ENCODE peak calls at places on chromosome 4, in four cellular contexts. One of them, this sample, is unnamed.

GRCh38 chr4:90540536-90540935 is 413.3 kb downstream of the CCSER1 start:
- DNase-seq in OCI-LY7: no peak
- DNase-seq in neural crest cell: no peak
- DNase-seq in GM20000: no peak
- DNase-seq in this sample: no peak

GRCh38 chr4:74097631-74098550 is 1.1 kb downstream of the CXCL2 start:
- DNase-seq in GM20000: no peak
- DNase-seq in OCI-LY7: no peak
- DNase-seq in neural crest cell: no peak
- DNase-seq in this sample: no peak

GRCh38 chr4:38385286-38386010 is 278.6 kb upstream of the KLF3 start:
- DNase-seq in GM20000: no peak
- DNase-seq in OCI-LY7: no peak
- DNase-seq in neural crest cell: no peak
- DNase-seq in this sample: no peak

GRCh38 chr4:15003441-15003890 is 1.2 kb downstream of the CPEB2 start:
- DNase-seq in neural crest cell: peak; percentile 37
- DNase-seq in GM20000: peak; percentile 79
- DNase-seq in OCI-LY7: peak; percentile 75
- DNase-seq in this sample: peak; percentile 52

GRCh38 chr4:87370071-87370470 is 20.9 kb downstream of the HSD17B11 start:
- DNase-seq in OCI-LY7: no peak
- DNase-seq in GM20000: no peak
- DNase-seq in neural crest cell: no peak
- DNase-seq in this sample: no peak

GRCh38 chr4:115851918-115852766 is 738.7 kb upstream of the NDST4 start:
- DNase-seq in GM20000: peak; percentile 51
- DNase-seq in neural crest cell: peak; percentile 57
- DNase-seq in OCI-LY7: peak; percentile 58
- DNase-seq in this sample: peak; percentile 71

GRCh38 chr4:76594152-76594551 is 159.1 kb downstream of the SHROOM3 start:
- DNase-seq in OCI-LY7: no peak
- DNase-seq in neural crest cell: no peak
- DNase-seq in GM20000: no peak
- DNase-seq in this sample: no peak

GRCh38 chr4:100261346-100261745 is 71.1 kb upstream of the DDIT4L start:
- DNase-seq in OCI-LY7: no peak
- DNase-seq in neural crest cell: no peak
- DNase-seq in GM20000: no peak
- DNase-seq in this sample: no peak

GRCh38 chr4:37951465-37952352 is 8.5 kb upstream of the PTTG2 start:
- DNase-seq in OCI-LY7: no peak
- DNase-seq in GM20000: no peak
- DNase-seq in neural crest cell: no peak
- DNase-seq in this sample: no peak

GRCh38 chr4:3676907-3677495 is 89.2 kb upstream of the ADRA2C start:
- DNase-seq in OCI-LY7: no peak
- DNase-seq in GM20000: no peak
- DNase-seq in neural crest cell: no peak
- DNase-seq in this sample: no peak

GRCh38 chr4:10998826-10999225 is 314.3 kb upstream of the CLNK start:
- DNase-seq in GM20000: no peak
- DNase-seq in neural crest cell: no peak
- DNase-seq in OCI-LY7: no peak
- DNase-seq in this sample: no peak

GRCh38 chr4:61200991-61201526 is 933 bp downstream of the ADGRL3 start:
- DNase-seq in OCI-LY7: no peak
- DNase-seq in neural crest cell: peak; percentile 41
- DNase-seq in GM20000: peak; percentile 25
- DNase-seq in this sample: no peak

GRCh38 chr4:77178560-77178959 is 21.6 kb downstream of the CCNG2 start:
- DNase-seq in neural crest cell: no peak
- DNase-seq in OCI-LY7: no peak
- DNase-seq in GM20000: no peak
- DNase-seq in this sample: no peak

GRCh38 chr4:123340381-123340701 is 56.3 kb upstream of the SPRY1 start:
- DNase-seq in GM20000: no peak
- DNase-seq in OCI-LY7: no peak
- DNase-seq in neural crest cell: no peak
- DNase-seq in this sample: no peak

GRCh38 chr4:40924096-40924792 is 174.5 kb downstream of the NSUN7 start:
- DNase-seq in OCI-LY7: peak; percentile 74
- DNase-seq in neural crest cell: peak; percentile 75
- DNase-seq in GM20000: peak; percentile 76
- DNase-seq in this sample: peak; percentile 58

GRCh38 chr4:56575820-56576429 is 70.3 kb downstream of the ARL9 start:
- DNase-seq in OCI-LY7: peak; percentile 39
- DNase-seq in GM20000: no peak
- DNase-seq in neural crest cell: no peak
- DNase-seq in this sample: peak; percentile 30

GRCh38 chr4:69054578-69055200 is 41.6 kb upstream of the UGT2B7 start:
- DNase-seq in OCI-LY7: no peak
- DNase-seq in GM20000: no peak
- DNase-seq in neural crest cell: no peak
- DNase-seq in this sample: no peak

GRCh38 chr4:186807809-186808634 is 84.4 kb upstream of the FAT1 start:
- DNase-seq in OCI-LY7: no peak
- DNase-seq in neural crest cell: no peak
- DNase-seq in GM20000: no peak
- DNase-seq in this sample: no peak

GRCh38 chr4:39698424-39699009 is 581 bp downstream of the UBE2K start:
- DNase-seq in OCI-LY7: no peak
- DNase-seq in GM20000: no peak
- DNase-seq in neural crest cell: peak; percentile 52
- DNase-seq in this sample: peak; percentile 21

GRCh38 chr4:112144546-112145325 is 518 bp upstream of the FAM241A start:
- DNase-seq in OCI-LY7: no peak
- DNase-seq in GM20000: no peak
- DNase-seq in neural crest cell: no peak
- DNase-seq in this sample: no peak

GRCh38 chr4:147923854-147924253 is 192.0 kb downstream of the ARHGAP10 start:
- DNase-seq in neural crest cell: no peak
- DNase-seq in OCI-LY7: no peak
- DNase-seq in GM20000: no peak
- DNase-seq in this sample: no peak